ENCODE peak calls at places on chromosomes 1 and 21, in ten cellular contexts. V, Z, E, P, W, D, M, T, L and X are unnamed samples.

GRCh38 chr1:86846166-86846647 is 67.7 kb downstream of the SELENOF start:
- DNase-seq in V (no peak), Z (no peak), E (no peak), P (no peak), W (peak; percentile 72), D (peak; percentile 96), M (no peak), T (no peak), L (peak; percentile 80), X (no peak)

GRCh38 chr1:36115931-36116330 is 9.1 kb downstream of the COL8A2 start:
- DNase-seq in V (no peak), Z (no peak), E (no peak), P (no peak), W (peak; percentile 19), D (no peak), M (no peak), T (no peak), L (no peak), X (no peak)

GRCh38 chr1:207029991-207030521 is 2.5 kb downstream of the C1orf116 start:
- DNase-seq in V (no peak), Z (no peak), E (no peak), P (no peak), W (no peak), D (no peak), M (no peak), T (no peak), L (no peak), X (no peak)

GRCh38 chr1:211632808-211633522 is 42.5 kb downstream of the NEK2 start:
- DNase-seq in V (no peak), Z (no peak), E (no peak), P (peak; percentile 85), W (no peak), D (peak; percentile 64), M (no peak), T (no peak), L (peak; percentile 61), X (no peak)

GRCh38 chr1:234925440-234926251 is 203.0 kb downstream of the TOMM20 start:
- DNase-seq in V (no peak), Z (peak; percentile 29), E (no peak), P (no peak), W (peak; percentile 99), D (peak; percentile 98), M (no peak), T (no peak), L (peak; percentile 99), X (no peak)

GRCh38 chr1:183129921-183130675 is 56.0 kb upstream of the LAMC2 start:
- DNase-seq in V (no peak), Z (no peak), E (no peak), P (no peak), W (no peak), D (no peak), M (no peak), T (no peak), L (no peak), X (no peak)

GRCh38 chr1:183228650-183229220 is 42.7 kb downstream of the LAMC2 start:
- DNase-seq in V (no peak), Z (no peak), E (no peak), P (no peak), W (no peak), D (no peak), M (no peak), T (no peak), L (no peak), X (no peak)

GRCh38 chr1:3702528-3702927 is 49.7 kb upstream of the CCDC27 start:
- DNase-seq in V (no peak), Z (no peak), E (no peak), P (no peak), W (no peak), D (no peak), M (no peak), T (no peak), L (no peak), X (no peak)

GRCh38 chr1:88731475-88731874 is 47.4 kb downstream of the PKN2 start:
- DNase-seq in V (peak; percentile 67), Z (no peak), E (peak; percentile 72), P (no peak), W (peak; percentile 92), D (peak; percentile 81), M (no peak), T (no peak), L (peak; percentile 85), X (no peak)

GRCh38 chr1:33925586-33925985 is 61.7 kb downstream of the HMGB4 start:
- DNase-seq in V (no peak), Z (no peak), E (no peak), P (no peak), W (no peak), D (no peak), M (no peak), T (no peak), L (no peak), X (no peak)

GRCh38 chr1:30106125-30106524 is 617.3 kb downstream of the MATN1 start:
- DNase-seq in V (no peak), Z (peak; percentile 82), E (peak; percentile 25), P (no peak), W (peak; percentile 10), D (no peak), M (peak; percentile 6), T (no peak), L (no peak), X (peak; percentile 18)

GRCh38 chr1:202247837-202248795 is 54.5 kb downstream of the LGR6 start:
- DNase-seq in V (peak; percentile 36), Z (no peak), E (no peak), P (no peak), W (no peak), D (no peak), M (no peak), T (no peak), L (no peak), X (no peak)

GRCh38 chr1:200908158-200908868 is 13.6 kb downstream of the INAVA start:
- DNase-seq in V (no peak), Z (no peak), E (no peak), P (no peak), W (no peak), D (no peak), M (no peak), T (no peak), L (no peak), X (no peak)

GRCh38 chr1:100883963-100884362 is 10.7 kb downstream of the EXTL2 start:
- DNase-seq in V (no peak), Z (no peak), E (no peak), P (no peak), W (peak; percentile 66), D (no peak), M (no peak), T (no peak), L (peak; percentile 26), X (no peak)

GRCh38 chr1:36751525-36751924 is 268.8 kb upstream of the CSF3R start:
- DNase-seq in V (no peak), Z (no peak), E (no peak), P (no peak), W (no peak), D (no peak), M (no peak), T (no peak), L (no peak), X (no peak)

GRCh38 chr21:41396452-41397107 is 29.5 kb upstream of the MX1 start:
- DNase-seq in V (no peak), Z (no peak), E (no peak), P (peak; percentile 82), W (no peak), D (peak; percentile 4), M (no peak), T (no peak), L (no peak), X (no peak)

GRCh38 chr1:183674339-183674738 is 21.2 kb upstream of the APOBEC4 start:
- DNase-seq in V (no peak), Z (no peak), E (no peak), P (no peak), W (no peak), D (peak; percentile 70), M (no peak), T (no peak), L (no peak), X (no peak)

GRCh38 chr1:81681570-81681969 is 119.2 kb upstream of the ADGRL2 start:
- DNase-seq in V (peak; percentile 28), Z (no peak), E (no peak), P (no peak), W (peak; percentile 39), D (no peak), M (no peak), T (no peak), L (no peak), X (no peak)

GRCh38 chr1:43605761-43606160 is 44.2 kb upstream of the KDM4A start:
- DNase-seq in V (no peak), Z (no peak), E (no peak), P (no peak), W (peak; percentile 23), D (no peak), M (no peak), T (no peak), L (no peak), X (no peak)

GRCh38 chr1:205598841-205599666 is 32.8 kb downstream of the ELK4 start:
- DNase-seq in V (no peak), Z (no peak), E (no peak), P (peak; percentile 80), W (peak; percentile 16), D (peak; percentile 95), M (no peak), T (no peak), L (peak; percentile 47), X (no peak)

GRCh38 chr1:11838349-11839272 is 9.0 kb downstream of the NPPA start:
- DNase-seq in V (peak; percentile 59), Z (peak; percentile 81), E (peak; percentile 62), P (peak; percentile 89), W (peak; percentile 58), D (no peak), M (peak; percentile 75), T (peak; percentile 52), L (no peak), X (no peak)

GRCh38 chr1:160664573-160665051 is 17.8 kb upstream of the SLAMF1 start:
- DNase-seq in V (no peak), Z (no peak), E (no peak), P (no peak), W (no peak), D (no peak), M (no peak), T (no peak), L (no peak), X (no peak)

GRCh38 chr1:24021403-24022266 is 41.5 kb upstream of the SRSF10 start:
- DNase-seq in V (no peak), Z (no peak), E (no peak), P (no peak), W (peak; percentile 8), D (no peak), M (no peak), T (no peak), L (no peak), X (peak; percentile 4)

GRCh38 chr1:13784971-13785370 is 85.0 kb downstream of the PRDM2 start:
- DNase-seq in V (no peak), Z (no peak), E (no peak), P (no peak), W (peak; percentile 48), D (no peak), M (no peak), T (no peak), L (no peak), X (no peak)

GRCh38 chr1:72230746-72231145 is 51.6 kb downstream of the NEGR1 start:
- DNase-seq in V (no peak), Z (no peak), E (no peak), P (no peak), W (peak; percentile 47), D (no peak), M (no peak), T (no peak), L (no peak), X (no peak)

GRCh38 chr1:45815667-45816458 is 12.5 kb downstream of the MAST2 start:
- DNase-seq in V (no peak), Z (no peak), E (no peak), P (no peak), W (peak; percentile 37), D (no peak), M (no peak), T (no peak), L (no peak), X (no peak)

GRCh38 chr1:113271039-113271438 is 119.3 kb upstream of the MAGI3 start:
- DNase-seq in V (no peak), Z (no peak), E (no peak), P (no peak), W (no peak), D (no peak), M (no peak), T (no peak), L (no peak), X (no peak)

GRCh38 chr1:221327954-221328353 is 413.9 kb downstream of the DUSP10 start:
- DNase-seq in V (peak; percentile 99), Z (no peak), E (peak; percentile 97), P (peak; percentile 41), W (no peak), D (no peak), M (no peak), T (no peak), L (no peak), X (peak; percentile 94)